ENCODE peak calls at places on chromosomes 4 and X, in six cellular contexts. G is gastrocnemius medialis, Q is B cell, T is MCF 10A, U is HFF-Myc, N is PC-3. V is an unnamed sample.

GRCh38 chr4:138898282-138898681 is 117.3 kb upstream of the NOCT start:
- DNase-seq in G (no peak), Q (no peak), T (no peak), U (no peak), N (no peak), V (no peak)

GRCh38 chr4:144903953-144904711 is 193.9 kb downstream of the ANAPC10 start:
- DNase-seq in G (no peak), Q (no peak), T (peak; percentile 28), U (no peak), N (peak; percentile 17), V (peak; percentile 24)

GRCh38 chr4:145097331-145097820 is 620 bp downstream of the ANAPC10 start:
- DNase-seq in G (no peak), Q (peak; percentile 5), T (no peak), U (no peak), N (peak; percentile 8), V (no peak)

GRCh38 chr4:119543187-119543586 is 85.4 kb downstream of the PDE5A start:
- DNase-seq in G (no peak), Q (no peak), T (no peak), U (no peak), N (no peak), V (no peak)

GRCh38 chrX:134658002-134658401 is 269 bp downstream of the PLAC1 start:
- DNase-seq in G (no peak), Q (no peak), T (peak; percentile 14), U (no peak), N (no peak), V (no peak)

GRCh38 chrX:71637848-71638247 is 19.5 kb upstream of the CXCR3 start:
- DNase-seq in G (no peak), Q (no peak), T (no peak), U (no peak), N (peak; percentile 51), V (no peak)

GRCh38 chr4:118237531-118237930 is 115.3 kb downstream of the PRSS12 start:
- DNase-seq in G (no peak), Q (no peak), T (no peak), U (no peak), N (no peak), V (no peak)

GRCh38 chrX:107731831-107732502 is 43.6 kb downstream of the TSC22D3 start:
- DNase-seq in G (peak; percentile 84), Q (no peak), T (peak; percentile 92), U (no peak), N (peak; percentile 84), V (no peak)

GRCh38 chrX:35380808-35381700 is 417.1 kb upstream of the MAGEB16 start:
- DNase-seq in G (no peak), Q (no peak), T (peak; percentile 56), U (no peak), N (peak; percentile 28), V (peak; percentile 1)

GRCh38 chr4:3871181-3871852 is 105.1 kb downstream of the ADRA2C start:
- DNase-seq in G (no peak), Q (peak; percentile 43), T (no peak), U (no peak), N (no peak), V (no peak)

GRCh38 chr4:148007789-148008188 is 275.9 kb downstream of the ARHGAP10 start:
- DNase-seq in G (no peak), Q (no peak), T (no peak), U (no peak), N (no peak), V (peak; percentile 17)

GRCh38 chr4:114563536-114564315 is 34.9 kb upstream of the UGT8 start:
- DNase-seq in G (no peak), Q (no peak), T (peak; percentile 13), U (no peak), N (peak; percentile 20), V (no peak)

GRCh38 chr4:67546971-67547370 is 1.7 kb upstream of the CENPC start:
- DNase-seq in G (no peak), Q (no peak), T (no peak), U (no peak), N (no peak), V (no peak)

GRCh38 chrX:114582698-114583395 is 1.0 kb upstream of the HTR2C start:
- DNase-seq in G (no peak), Q (no peak), T (no peak), U (no peak), N (no peak), V (no peak)

GRCh38 chrX:144566592-144566991 is 680.7 kb upstream of the SPANXN1 start:
- DNase-seq in G (no peak), Q (no peak), T (peak; percentile 38), U (no peak), N (no peak), V (no peak)

GRCh38 chr4:68283714-68284113 is 38.2 kb upstream of the TMPRSS11B start:
- DNase-seq in G (no peak), Q (no peak), T (no peak), U (no peak), N (peak; percentile 60), V (no peak)

GRCh38 chr4:107094976-107095375 is 58.9 kb upstream of the DKK2 start:
- DNase-seq in G (no peak), Q (no peak), T (peak; percentile 60), U (no peak), N (no peak), V (no peak)

GRCh38 chrX:17520206-17520605 is 145.2 kb downstream of the NHS start:
- DNase-seq in G (no peak), Q (no peak), T (no peak), U (no peak), N (no peak), V (no peak)

GRCh38 chrX:15334561-15334960 is 762 bp downstream of the PIGA start:
- DNase-seq in G (no peak), Q (no peak), T (no peak), U (no peak), N (peak; percentile 75), V (no peak)

DNA sequence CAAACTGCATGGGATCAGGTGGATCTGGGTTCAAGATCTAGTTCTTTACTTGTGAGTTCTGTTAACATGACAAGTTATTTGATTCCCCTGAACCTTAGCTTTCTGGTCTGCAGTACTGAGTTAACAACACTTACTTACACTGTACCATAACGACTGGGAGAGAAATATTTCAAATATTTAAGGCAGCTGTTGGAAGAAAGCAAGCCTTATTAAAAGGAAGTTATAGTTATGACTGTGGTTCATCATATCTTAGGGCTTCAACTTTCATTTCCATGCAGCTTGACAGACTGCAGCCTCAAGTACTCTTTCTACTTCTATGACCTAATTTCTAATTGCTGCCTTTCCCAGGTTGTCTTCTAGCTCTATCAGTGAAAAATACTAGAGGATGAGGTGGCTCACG is 40.0 kb upstream of the PDGFRA start:
- DNase-seq in G (no peak), Q (no peak), T (no peak), U (no peak), N (no peak), V (no peak)
- TF ChIP-seq CTCF in G (no peak), Q (no peak), T (no peak), U (no peak), N (no peak), V (no peak)

GRCh38 chrX:78375894-78376293 is 48.5 kb upstream of the CYSLTR1 start:
- DNase-seq in G (no peak), Q (no peak), T (no peak), U (no peak), N (peak; percentile 92), V (peak; percentile 26)
- TF ChIP-seq CTCF in G (no peak), Q (no peak), T (no peak), U (no peak), N (peak; percentile 58), V (no peak)

DNA sequence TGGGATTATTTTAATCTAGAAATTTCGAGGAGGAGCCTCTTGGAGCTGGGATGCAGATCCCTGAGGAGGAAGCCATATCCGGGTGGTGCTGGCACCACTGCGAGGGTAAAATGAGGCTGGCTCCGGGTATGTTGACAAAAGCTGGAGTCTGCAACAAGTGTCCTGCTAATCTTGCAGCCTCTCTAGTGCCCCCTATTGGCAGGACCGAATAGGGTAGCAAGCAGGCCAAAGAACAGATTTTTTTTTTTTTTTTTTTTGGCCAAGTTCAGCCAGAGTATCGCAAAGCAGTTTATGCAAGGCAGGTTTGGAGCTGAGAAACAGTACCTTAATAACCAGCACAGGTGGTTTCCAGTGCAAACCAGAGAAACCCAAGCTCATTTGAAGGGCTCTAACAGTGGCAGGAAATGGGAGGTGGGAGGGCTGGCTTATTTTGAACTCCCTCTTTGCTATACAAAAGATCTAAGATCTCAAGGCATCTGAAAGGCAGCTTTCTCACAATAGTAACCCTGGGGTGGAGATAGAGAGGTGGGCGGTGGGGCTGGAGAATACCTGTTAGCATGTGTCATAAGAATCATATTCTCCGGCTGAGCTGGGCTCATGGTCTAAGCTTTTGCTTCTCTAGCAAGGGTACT is 38.2 kb upstream of the OCIAD2 start:
- DNase-seq in G (no peak), Q (no peak), T (peak; percentile 73), U (no peak), N (peak; percentile 30), V (no peak)
- TF ChIP-seq CTCF in G (no peak), Q (no peak), T (peak; percentile 81), U (peak; percentile 52), N (peak; percentile 73), V (no peak)

GRCh38 chr4:6087669-6088068 is 69.4 kb upstream of the C4orf50 start:
- DNase-seq in G (no peak), Q (no peak), T (peak; percentile 55), U (no peak), N (peak; percentile 50), V (no peak)
- TF ChIP-seq CTCF in G (no peak), Q (no peak), T (no peak), U (peak; percentile 47), N (peak; percentile 65), V (no peak)

DNA sequence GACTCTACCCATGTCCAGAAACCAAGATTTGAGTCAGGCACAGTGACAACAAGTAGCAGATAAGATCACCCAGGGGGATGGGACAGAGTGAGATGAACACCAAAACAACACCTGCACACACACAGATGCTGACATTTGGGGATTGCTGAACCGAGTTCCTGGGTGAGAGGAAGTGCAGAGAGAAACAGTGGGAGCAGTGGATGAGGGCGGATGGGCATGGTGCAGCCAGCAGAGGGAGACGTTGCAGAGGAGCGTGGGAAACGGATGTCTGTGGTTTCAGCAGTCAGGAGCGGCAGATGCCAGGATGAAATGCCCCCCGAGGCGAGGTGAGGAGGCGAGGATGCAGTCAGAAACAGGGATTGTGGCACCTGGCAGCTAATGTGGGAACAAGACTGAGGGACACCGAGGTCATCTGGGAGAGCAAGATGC is 78.6 kb upstream of the STS start:
- DNase-seq in G (no peak), Q (no peak), T (peak; percentile 90), U (no peak), N (no peak), V (no peak)
- TF ChIP-seq CTCF in G (no peak), Q (no peak), T (peak; percentile 40), U (peak; percentile 39), N (peak; percentile 31), V (no peak)